ENCODE peak calls at places on chromosomes 11 and 22, in five cellular contexts. R, N, G, E and A are unnamed samples.

GRCh38 chr11:69205125-69205928 is 49.6 kb downstream of the SMIM38 start:
- DNase-seq in R (no peak), N (no peak), G (no peak), E (no peak), A (no peak)

GRCh38 chr11:1483445-1483961 is 3.1 kb downstream of the MOB2 start:
- DNase-seq in R (no peak), N (no peak), G (no peak), E (no peak), A (no peak)

GRCh38 chr22:20656902-20657836 is 116.7 kb upstream of the SERPIND1 start:
- DNase-seq in R (no peak), N (no peak), G (peak), E (no peak), A (no peak)

GRCh38 chr11:12089473-12089872 is 20.9 kb upstream of the MICAL2 start:
- DNase-seq in R (no peak), N (no peak), G (no peak), E (no peak), A (no peak)

GRCh38 chr11:78050964-78051831 is 12.5 kb upstream of the THRSP start:
- DNase-seq in R (no peak), N (peak), G (peak), E (no peak), A (peak)

GRCh38 chr11:2795491-2795991 is 90.0 kb downstream of the CDKN1C start:
- DNase-seq in R (peak), N (no peak), G (no peak), E (no peak), A (no peak)

GRCh38 chr22:20226760-20227350 is 41.3 kb downstream of the RTN4R start:
- DNase-seq in R (no peak), N (no peak), G (no peak), E (no peak), A (no peak)

GRCh38 chr11:75816561-75817239 is 1.7 kb downstream of the UVRAG start:
- DNase-seq in R (no peak), N (no peak), G (no peak), E (no peak), A (no peak)

GRCh38 chr11:1008001-1008400 is 28.5 kb downstream of the MUC6 start:
- DNase-seq in R (no peak), N (no peak), G (no peak), E (no peak), A (no peak)

GRCh38 chr11:119370486-119371046 is 10.9 kb downstream of the USP2 start:
- DNase-seq in R (peak), N (no peak), G (peak), E (no peak), A (peak)

GRCh38 chr11:132312616-132313210 is 942.3 kb downstream of the NTM start:
- DNase-seq in R (no peak), N (peak), G (peak), E (no peak), A (peak)

GRCh38 chr11:130510407-130511006 is 62.1 kb downstream of the ADAMTS15 start:
- DNase-seq in R (no peak), N (peak), G (peak), E (no peak), A (no peak)

GRCh38 chr11:65150513-65151271 is 16.4 kb upstream of the SYVN1 start:
- DNase-seq in R (peak), N (peak), G (peak), E (no peak), A (peak)

GRCh38 chr11:19714387-19715363 is 2.0 kb downstream of the NAV2 start:
- DNase-seq in R (no peak), N (peak), G (peak), E (no peak), A (peak)

GRCh38 chr11:33692013-33692504 is 8.6 kb downstream of the C11orf91 start:
- DNase-seq in R (peak), N (peak), G (peak), E (no peak), A (peak)

GRCh38 chr22:20530368-20531153 is 23.2 kb downstream of the MED15 start:
- DNase-seq in R (peak), N (peak), G (peak), E (no peak), A (peak)

GRCh38 chr22:22687638-22688500 is 43.5 kb downstream of the GGTLC2 start:
- DNase-seq in R (peak), N (peak), G (peak), E (no peak), A (peak)

GRCh38 chr11:33869511-33870422 is 22.1 kb downstream of the LMO2 start:
- DNase-seq in R (peak), N (peak), G (peak), E (no peak), A (peak)

GRCh38 chr11:126282742-126283591 is at the start of gene TIRAP:
- DNase-seq in R (peak), N (peak), G (peak), E (peak), A (peak)

GRCh38 chr11:76380161-76380976 is 563 bp downstream of the THAP12 start:
- DNase-seq in R (peak), N (no peak), G (peak), E (peak), A (peak)

GRCh38 chr22:43005106-43005505 is 9.8 kb downstream of the PACSIN2 start:
- DNase-seq in R (no peak), N (no peak), G (no peak), E (no peak), A (no peak)

GRCh38 chr11:131894615-131895544 is 524.5 kb downstream of the NTM start:
- DNase-seq in R (no peak), N (no peak), G (no peak), E (no peak), A (no peak)

GRCh38 chr11:117583063-117583801 is 213.8 kb downstream of the DSCAML1 start:
- DNase-seq in R (no peak), N (peak), G (no peak), E (no peak), A (no peak)

GRCh38 chr11:2156416-2157182 is 4.4 kb downstream of the INS start:
- DNase-seq in R (peak), N (peak), G (peak), E (no peak), A (peak)

GRCh38 chr11:73156686-73157085 is 14.6 kb upstream of the FCHSD2 start:
- DNase-seq in R (no peak), N (no peak), G (no peak), E (no peak), A (no peak)

GRCh38 chr11:73159297-73159696 is 17.2 kb upstream of the FCHSD2 start:
- DNase-seq in R (no peak), N (no peak), G (no peak), E (no peak), A (no peak)

GRCh38 chr11:73157141-73158010 is 15.3 kb upstream of the FCHSD2 start:
- DNase-seq in R (peak), N (peak), G (peak), E (no peak), A (no peak)

GRCh38 chr11:73159981-73160777 is 18.1 kb upstream of the FCHSD2 start:
- DNase-seq in R (no peak), N (no peak), G (no peak), E (no peak), A (no peak)

DNA sequence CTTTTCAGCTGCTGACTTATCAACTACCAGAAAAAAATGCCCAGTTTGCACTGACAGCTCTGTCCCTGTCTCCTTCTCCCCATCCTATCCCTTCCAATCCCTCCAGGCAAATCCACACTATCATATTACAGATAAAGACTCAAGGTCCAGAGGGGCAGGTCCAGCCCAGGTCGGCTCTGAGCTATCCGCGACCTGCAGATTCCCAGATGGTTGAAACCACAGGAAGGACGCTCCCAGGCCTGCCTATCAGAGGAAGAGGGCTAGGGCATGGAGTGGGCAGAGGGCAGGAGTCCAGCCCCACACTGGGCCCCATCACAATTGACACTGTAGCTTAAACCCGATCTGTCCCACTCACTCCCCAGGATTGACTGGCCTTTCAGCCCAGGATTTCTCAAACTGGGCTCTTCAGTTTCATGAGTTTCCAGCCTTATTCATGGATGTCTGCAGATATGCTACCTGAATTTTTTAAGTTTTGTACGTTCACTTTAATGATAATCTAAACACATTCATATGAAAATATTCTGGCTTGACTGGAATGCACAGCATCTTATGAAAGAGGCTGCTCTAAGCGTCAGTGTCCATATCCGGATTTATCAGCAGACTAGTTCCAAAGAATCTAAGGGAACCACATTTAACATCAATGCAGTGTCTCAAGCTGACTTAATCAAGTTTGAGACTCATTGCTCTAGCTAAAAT is 16.4 kb upstream of the FCHSD2 start:
- DNase-seq in R (no peak), N (peak), G (peak), E (no peak), A (no peak)
- H3K4me3 ChIP-seq in R (no peak), N (no peak), G (no peak), E (no peak), A (no peak)

GRCh38 chr22:38503021-38503420 is 3.1 kb downstream of the DDX17 start:
- DNase-seq in R (no peak), N (no peak), G (peak), E (no peak), A (no peak)
- H3K4me3 ChIP-seq in R (peak), N (peak), G (peak), E (peak), A (peak)

GRCh38 chr22:45505991-45506743 is 3.5 kb downstream of the FBLN1 start:
- DNase-seq in R (no peak), N (no peak), G (no peak), E (no peak), A (no peak)

GRCh38 chr22:45502215-45503070 is at the start of gene FBLN1:
- DNase-seq in R (no peak), N (no peak), G (no peak), E (no peak), A (peak)

GRCh38 chr22:45503071-45503815 is 560 bp downstream of the FBLN1 start:
- DNase-seq in R (no peak), N (no peak), G (no peak), E (no peak), A (no peak)

GRCh38 chr22:45504703-45505341 is 2.1 kb downstream of the FBLN1 start:
- DNase-seq in R (no peak), N (no peak), G (peak), E (no peak), A (peak)

DNA sequence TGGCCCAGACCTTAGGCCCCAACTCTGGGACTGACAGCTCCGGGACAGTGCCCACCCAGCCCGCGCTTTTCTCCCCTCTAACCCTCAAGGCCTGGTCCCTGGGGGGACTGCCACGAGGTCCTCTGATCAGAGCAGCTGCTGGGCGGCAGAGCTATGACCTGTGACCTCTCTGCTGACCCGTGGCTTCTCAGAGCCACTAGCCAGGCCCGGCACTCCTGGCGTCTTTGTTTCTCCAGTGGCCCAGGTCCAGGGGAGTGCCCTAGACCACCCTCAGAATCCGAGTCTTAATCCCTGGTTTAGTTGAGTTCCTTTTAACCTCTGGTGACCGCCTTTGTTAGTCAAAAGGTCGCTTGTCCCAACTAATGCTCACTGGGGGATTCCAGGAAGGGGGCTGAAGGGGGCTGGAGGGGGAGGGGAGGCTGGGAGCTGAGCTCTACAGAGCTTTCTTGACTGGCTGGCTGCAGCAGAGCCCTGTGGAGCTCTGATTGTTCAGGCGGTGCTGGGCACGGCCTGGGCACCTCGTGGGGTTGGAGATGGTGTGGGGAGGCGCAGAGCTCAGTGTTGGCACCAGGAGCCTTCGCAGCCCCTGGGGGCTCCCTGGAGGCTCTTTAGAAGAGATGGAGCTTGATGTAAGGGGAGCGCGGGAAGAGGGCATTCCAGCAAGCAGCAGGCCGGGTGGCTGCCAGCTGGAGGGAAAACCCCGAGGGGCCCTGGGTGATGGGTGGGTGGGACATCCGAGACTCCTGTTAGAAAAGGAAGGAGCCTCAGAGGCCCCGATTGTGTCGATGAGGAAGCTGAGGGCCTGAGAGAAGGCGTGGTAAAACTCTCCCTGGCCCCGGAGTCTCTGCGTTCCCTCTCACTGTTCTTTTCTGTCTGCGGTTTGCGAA is 1.4 kb downstream of the FBLN1 start:
- DNase-seq in R (no peak), N (peak), G (peak), E (no peak), A (peak)
- H3K4me3 ChIP-seq in R (peak), N (peak), G (peak), E (no peak), A (peak)

DNA sequence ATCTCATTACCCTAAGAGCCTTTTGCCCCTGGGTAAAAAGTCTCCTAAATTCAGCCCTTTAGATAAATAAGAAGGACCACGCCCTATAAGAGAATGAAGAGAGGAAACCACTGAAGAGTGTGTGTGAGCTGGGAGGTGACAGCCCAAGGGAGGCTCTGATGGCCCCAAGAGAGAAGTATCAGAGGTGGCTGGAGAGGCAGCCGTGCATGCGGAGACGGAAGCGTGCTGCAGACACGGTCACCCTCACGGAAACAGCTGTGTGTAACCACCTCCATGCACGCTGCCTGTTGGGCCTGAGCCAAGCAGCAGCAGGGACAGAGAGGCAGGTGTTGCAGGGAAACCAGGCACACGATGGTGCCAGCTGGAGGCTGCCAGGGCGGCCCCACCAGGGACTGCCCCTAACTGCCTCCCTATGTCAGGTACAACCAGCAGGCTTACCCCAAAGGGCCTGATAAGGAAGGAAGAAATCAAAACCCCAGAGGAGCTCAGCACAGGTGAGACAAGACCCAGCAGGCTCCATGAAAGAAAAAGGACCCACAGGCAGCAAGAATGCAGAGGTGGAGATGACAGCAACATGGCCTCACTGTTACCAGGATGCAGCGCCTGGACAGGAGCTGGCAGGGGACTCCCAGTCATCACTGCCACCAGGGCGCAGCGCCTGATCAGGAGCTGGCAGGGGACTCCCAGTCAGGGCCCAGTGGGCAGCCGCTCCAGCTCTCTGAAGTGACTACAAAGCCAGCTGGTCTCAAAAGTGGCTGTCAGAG is 7.8 kb downstream of the LARGE2 start:
- DNase-seq in R (peak), N (no peak), G (no peak), E (no peak), A (no peak)
- H3K4me3 ChIP-seq in R (no peak), N (no peak), G (no peak), E (peak), A (no peak)

GRCh38 chr11:112902411-112903011 is 58.7 kb upstream of the NCAM1 start:
- DNase-seq in R (no peak), N (no peak), G (peak), E (no peak), A (no peak)

GRCh38 chr11:112901904-112902303 is 59.3 kb upstream of the NCAM1 start:
- DNase-seq in R (no peak), N (no peak), G (no peak), E (no peak), A (no peak)

GRCh38 chr11:112899235-112899634 is 62.0 kb upstream of the NCAM1 start:
- DNase-seq in R (no peak), N (no peak), G (no peak), E (no peak), A (no peak)

DNA sequence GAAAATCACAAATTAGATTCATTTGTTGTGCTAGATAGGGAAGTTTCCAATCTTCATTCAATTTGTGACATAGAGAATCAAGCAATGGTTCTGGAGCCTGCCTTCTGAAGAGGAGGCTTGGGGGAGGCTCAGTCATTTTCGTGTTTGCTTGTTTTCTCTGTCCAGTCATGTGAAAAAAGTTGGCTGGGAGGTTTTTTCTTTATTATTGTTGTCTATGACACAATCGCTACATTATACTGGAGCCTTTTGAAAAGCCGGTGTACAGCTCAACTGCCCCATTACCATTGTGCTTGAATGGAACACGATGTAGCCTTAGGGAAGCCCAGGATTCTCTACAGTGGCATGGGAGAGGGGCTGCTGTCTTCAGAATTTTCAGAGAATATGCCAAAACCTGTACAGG is 57.9 kb upstream of the NCAM1 start:
- DNase-seq in R (no peak), N (no peak), G (no peak), E (no peak), A (peak)
- H3K4me3 ChIP-seq in R (no peak), N (no peak), G (no peak), E (no peak), A (no peak)

DNA sequence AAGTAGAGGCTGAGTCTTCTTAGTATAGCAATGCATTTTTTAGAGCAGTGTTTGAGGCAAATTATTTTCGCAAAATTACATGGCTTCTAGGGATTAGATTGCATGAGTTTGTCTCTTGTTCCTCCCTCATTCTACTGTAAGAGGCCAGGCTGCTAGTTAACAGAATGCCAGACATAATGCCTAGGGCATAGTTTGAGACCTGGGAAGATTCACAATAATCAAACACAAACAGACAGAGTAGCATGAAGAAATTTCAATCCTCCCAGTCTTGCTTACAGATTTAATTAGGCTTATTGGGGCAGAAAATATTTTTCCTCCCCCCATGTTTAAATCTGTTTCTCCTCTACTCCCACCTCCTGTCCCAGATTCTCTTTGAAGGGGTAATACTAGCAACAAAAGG is 48.3 kb downstream of the ARHGEF12 start:
- DNase-seq in R (no peak), N (no peak), G (no peak), E (no peak), A (no peak)
- H3K4me3 ChIP-seq in R (no peak), N (no peak), G (no peak), E (no peak), A (no peak)

GRCh38 chr22:49725516-49725915 is 102.2 kb downstream of the BRD1 start:
- DNase-seq in R (no peak), N (no peak), G (no peak), E (no peak), A (no peak)

GRCh38 chr22:49723478-49724029 is 104.1 kb downstream of the BRD1 start:
- DNase-seq in R (no peak), N (no peak), G (no peak), E (no peak), A (no peak)

GRCh38 chr22:49724030-49724892 is 103.4 kb downstream of the BRD1 start:
- DNase-seq in R (no peak), N (no peak), G (no peak), E (no peak), A (no peak)

GRCh38 chr22:49726022-49726681 is 101.5 kb downstream of the BRD1 start:
- DNase-seq in R (no peak), N (no peak), G (no peak), E (no peak), A (no peak)

GRCh38 chr22:49724893-49725489 is 102.7 kb downstream of the BRD1 start:
- DNase-seq in R (peak), N (peak), G (no peak), E (peak), A (peak)
- H3K4me3 ChIP-seq in R (peak), N (no peak), G (no peak), E (peak), A (no peak)